ENCODE peak calls at places on chromosomes 3 and 15, in seven cellular contexts. One of them, this sample, is unnamed.

GRCh38 chr3:129933471-129933870 is 40.0 kb upstream of the TMCC1 start:
- DNase-seq in lower leg skin: no peak
- DNase-seq in GM12891: no peak
- DNase-seq in mucosa of descending colon: no peak
- DNase-seq in endothelial cell: no peak
- DNase-seq in NCI-H345: no peak
- DNase-seq in anterior cingulate cortex: no peak
- DNase-seq in this sample: no peak

GRCh38 chr3:42804831-42805821 is 836 bp upstream of the HIGD1A start:
- DNase-seq in lower leg skin: no peak
- DNase-seq in GM12891: no peak
- DNase-seq in mucosa of descending colon: peak
- DNase-seq in endothelial cell: peak
- DNase-seq in NCI-H345: no peak
- DNase-seq in anterior cingulate cortex: no peak
- DNase-seq in this sample: peak

GRCh38 chr3:13379191-13379830 is 40.8 kb downstream of the NUP210 start:
- DNase-seq in lower leg skin: no peak
- DNase-seq in GM12891: no peak
- DNase-seq in mucosa of descending colon: no peak
- DNase-seq in endothelial cell: no peak
- DNase-seq in NCI-H345: no peak
- DNase-seq in anterior cingulate cortex: peak
- DNase-seq in this sample: peak

GRCh38 chr3:11001020-11001657 is 8.6 kb downstream of the SLC6A1 start:
- DNase-seq in lower leg skin: no peak
- DNase-seq in GM12891: no peak
- DNase-seq in mucosa of descending colon: no peak
- DNase-seq in endothelial cell: no peak
- DNase-seq in NCI-H345: no peak
- DNase-seq in anterior cingulate cortex: peak
- DNase-seq in this sample: peak

GRCh38 chr3:38168151-38168987 is 3.0 kb downstream of the OXSR1 start:
- DNase-seq in lower leg skin: no peak
- DNase-seq in GM12891: no peak
- DNase-seq in mucosa of descending colon: no peak
- DNase-seq in endothelial cell: no peak
- DNase-seq in NCI-H345: no peak
- DNase-seq in anterior cingulate cortex: no peak
- DNase-seq in this sample: no peak

GRCh38 chr3:189712906-189713483 is 81.8 kb downstream of the TP63 start:
- DNase-seq in lower leg skin: no peak
- DNase-seq in GM12891: no peak
- DNase-seq in mucosa of descending colon: no peak
- DNase-seq in endothelial cell: no peak
- DNase-seq in NCI-H345: peak
- DNase-seq in anterior cingulate cortex: no peak
- DNase-seq in this sample: peak

GRCh38 chr3:133933097-133934024 is 37.7 kb upstream of the RAB6B start:
- DNase-seq in lower leg skin: no peak
- DNase-seq in GM12891: no peak
- DNase-seq in mucosa of descending colon: no peak
- DNase-seq in endothelial cell: no peak
- DNase-seq in NCI-H345: no peak
- DNase-seq in anterior cingulate cortex: no peak
- DNase-seq in this sample: no peak

GRCh38 chr3:58025824-58026579 is 17.8 kb downstream of the FLNB start:
- DNase-seq in lower leg skin: no peak
- DNase-seq in GM12891: no peak
- DNase-seq in mucosa of descending colon: peak
- DNase-seq in endothelial cell: no peak
- DNase-seq in NCI-H345: peak
- DNase-seq in anterior cingulate cortex: no peak
- DNase-seq in this sample: peak

GRCh38 chr15:27412413-27412812 is 441.4 kb downstream of the GABRG3 start:
- DNase-seq in lower leg skin: no peak
- DNase-seq in GM12891: no peak
- DNase-seq in mucosa of descending colon: no peak
- DNase-seq in endothelial cell: no peak
- DNase-seq in NCI-H345: peak
- DNase-seq in anterior cingulate cortex: no peak
- DNase-seq in this sample: peak

GRCh38 chr3:174859756-174860155 is 622 bp downstream of the NAALADL2 start:
- DNase-seq in lower leg skin: no peak
- DNase-seq in GM12891: no peak
- DNase-seq in mucosa of descending colon: peak
- DNase-seq in endothelial cell: no peak
- DNase-seq in NCI-H345: peak
- DNase-seq in anterior cingulate cortex: no peak
- DNase-seq in this sample: peak

GRCh38 chr15:51536965-51537574 is 85.5 kb downstream of the DMXL2 start:
- DNase-seq in lower leg skin: no peak
- DNase-seq in GM12891: no peak
- DNase-seq in mucosa of descending colon: peak
- DNase-seq in endothelial cell: peak
- DNase-seq in NCI-H345: no peak
- DNase-seq in anterior cingulate cortex: no peak
- DNase-seq in this sample: peak

GRCh38 chr3:42351221-42351620 is 59.2 kb downstream of the LYZL4 start:
- DNase-seq in lower leg skin: no peak
- DNase-seq in GM12891: no peak
- DNase-seq in mucosa of descending colon: no peak
- DNase-seq in endothelial cell: no peak
- DNase-seq in NCI-H345: no peak
- DNase-seq in anterior cingulate cortex: no peak
- DNase-seq in this sample: no peak

GRCh38 chr3:194995922-194996321 is 275.0 kb downstream of the XXYLT1 start:
- DNase-seq in lower leg skin: no peak
- DNase-seq in GM12891: no peak
- DNase-seq in mucosa of descending colon: no peak
- DNase-seq in endothelial cell: no peak
- DNase-seq in NCI-H345: no peak
- DNase-seq in anterior cingulate cortex: no peak
- DNase-seq in this sample: no peak

GRCh38 chr3:60434323-60434722 is 816.9 kb downstream of the FHIT start:
- DNase-seq in lower leg skin: no peak
- DNase-seq in GM12891: no peak
- DNase-seq in mucosa of descending colon: no peak
- DNase-seq in endothelial cell: no peak
- DNase-seq in NCI-H345: no peak
- DNase-seq in anterior cingulate cortex: no peak
- DNase-seq in this sample: no peak

GRCh38 chr3:187130346-187131066 is 8.8 kb downstream of the RPL39L start:
- DNase-seq in lower leg skin: peak
- DNase-seq in GM12891: no peak
- DNase-seq in mucosa of descending colon: peak
- DNase-seq in endothelial cell: no peak
- DNase-seq in NCI-H345: no peak
- DNase-seq in anterior cingulate cortex: no peak
- DNase-seq in this sample: no peak

This sample was measured in hepatocyte.